ENCODE peak calls at places on chromosome 1, in seven cellular contexts. C is NCI-H1092, Y is PC-3, Z is NCI-H1417, F is cardiac muscle cell, T is ACHN, O is cardiac fibroblast. A is an unnamed sample.

GRCh38 chr1:225347123-225347683 is 80.6 kb downstream of the LBR start:
- DNase-seq in O (no peak), Z (no peak), Y (no peak), C (no peak), F (peak), T (no peak), A (no peak)

GRCh38 chr1:33036051-33036525 is 595 bp downstream of the AK2 start:
- DNase-seq in O (peak), F (no peak), C (no peak), Y (peak), Z (peak), T (peak), A (no peak)

GRCh38 chr1:35663434-35663833 is 22.1 kb upstream of the PSMB2 start:
- DNase-seq in Y (no peak), Z (no peak), O (no peak), T (no peak), F (no peak), C (no peak), A (no peak)

GRCh38 chr1:15215116-15215515 is 31.9 kb upstream of the FHAD1 start:
- DNase-seq in O (no peak), F (no peak), T (no peak), C (no peak), Z (no peak), Y (no peak), A (no peak)

GRCh38 chr1:53987880-53988279 is 30.1 kb downstream of the LDLRAD1 start:
- DNase-seq in Y (no peak), O (peak), T (no peak), C (no peak), Z (no peak), F (peak), A (no peak)

GRCh38 chr1:155000475-155000724 is 2.2 kb upstream of the ZBTB7B start:
- DNase-seq in Y (no peak), T (no peak), O (no peak), F (no peak), Z (peak), C (no peak), A (no peak)

GRCh38 chr1:47023268-47024137 is at the start of gene CYP4X1:
- DNase-seq in Y (no peak), O (peak), F (peak), T (no peak), Z (peak), C (no peak), A (no peak)

GRCh38 chr1:98546319-98546718 is 115.2 kb upstream of the SNX7 start:
- DNase-seq in Z (no peak), Y (no peak), C (no peak), T (no peak), F (no peak), O (no peak), A (no peak)